ENCODE peak calls at places on chromosomes 3 and 15, in five cellular contexts. Q is transverse colon, Y is mammary epithelial cell, E is WERI-Rb-1, A is ovary. T is an unnamed sample.

GRCh38 chr3:158722108-158722507 is 10.1 kb downstream of the RARRES1 start:
- DNase-seq in Q (no peak), E (no peak), A (no peak), Y (no peak), T (no peak)

GRCh38 chr3:173411288-173412064 is 13.9 kb downstream of the NLGN1 start:
- DNase-seq in E (peak), Y (peak), Q (no peak), A (no peak), T (no peak)

GRCh38 chr3:58575986-58576652 is 1.1 kb downstream of the FAM107A start:
- DNase-seq in Y (no peak), E (no peak), Q (no peak), A (no peak), T (no peak)

GRCh38 chr3:127851899-127852298 is 29.6 kb upstream of the MGLL start:
- DNase-seq in Y (no peak), E (peak), Q (no peak), A (no peak), T (no peak)

GRCh38 chr3:185965496-185965895 is 27.7 kb upstream of the TRA2B start:
- DNase-seq in Y (no peak), A (no peak), Q (no peak), E (no peak), T (no peak)

GRCh38 chr3:15572138-15572537 is 29.2 kb downstream of the HACL1 start:
- DNase-seq in Q (no peak), A (no peak), Y (no peak), E (no peak), T (no peak)

GRCh38 chr3:189967254-189967865 is 153.3 kb downstream of the P3H2 start:
- DNase-seq in E (no peak), Y (peak), A (no peak), Q (no peak), T (peak)

GRCh38 chr15:28098766-28099554 is at the start of gene OCA2:
- DNase-seq in E (peak), Y (no peak), A (peak), Q (peak), T (no peak)

GRCh38 chr3:167671878-167672427 is 18.2 kb upstream of the WDR49 start:
- DNase-seq in Y (no peak), E (no peak), A (no peak), Q (no peak), T (no peak)

GRCh38 chr3:177521305-177521704 is 324.0 kb upstream of the TBL1XR1 start:
- DNase-seq in Q (peak), E (peak), A (no peak), Y (no peak), T (no peak)

GRCh38 chr3:33577173-33577572 is 137.0 kb upstream of the UBP1 start:
- DNase-seq in E (no peak), Y (peak), A (no peak), Q (no peak), T (no peak)

GRCh38 chr3:120681506-120682038 is 467 bp downstream of the HGD start:
- DNase-seq in E (no peak), Q (no peak), A (no peak), Y (no peak), T (no peak)

GRCh38 chr3:31968927-31969418 is 12.1 kb downstream of the OSBPL10 start:
- DNase-seq in E (no peak), Y (peak), A (no peak), Q (no peak), T (no peak)

GRCh38 chr3:23993556-23994246 is 48.6 kb downstream of the NR1D2 start:
- DNase-seq in A (no peak), Y (no peak), E (no peak), Q (no peak), T (no peak)

GRCh38 chr3:55449527-55449926 is 37.6 kb downstream of the WNT5A start:
- DNase-seq in A (no peak), Y (no peak), E (no peak), Q (no peak), T (no peak)

GRCh38 chr15:38461089-38461833 is 7.3 kb downstream of the FAM98B start:
- DNase-seq in Y (no peak), E (no peak), A (no peak), Q (no peak), T (peak)
- TF ChIP-seq CTCF in Y (no peak), E (no peak), A (no peak), Q (no peak), T (no peak)

GRCh38 chr3:139629033-139629432 is 48.7 kb downstream of the NMNAT3 start:
- DNase-seq in Y (peak), E (peak), A (no peak), Q (peak), T (peak)
- TF ChIP-seq CTCF in Y (peak), E (peak), A (no peak), Q (no peak), T (no peak)

GRCh38 chr3:63364909-63365308 is 86.8 kb downstream of the SYNPR start:
- DNase-seq in Y (no peak), Q (no peak), E (peak), A (no peak), T (no peak)
- TF ChIP-seq CTCF in Y (peak), Q (peak), E (peak), A (no peak), T (no peak)

GRCh38 chr3:174536319-174536718 is 322.8 kb upstream of the NAALADL2 start:
- DNase-seq in Y (no peak), A (no peak), E (no peak), Q (no peak), T (no peak)
- TF ChIP-seq CTCF in Y (no peak), A (no peak), E (no peak), Q (no peak), T (no peak)

DNA sequence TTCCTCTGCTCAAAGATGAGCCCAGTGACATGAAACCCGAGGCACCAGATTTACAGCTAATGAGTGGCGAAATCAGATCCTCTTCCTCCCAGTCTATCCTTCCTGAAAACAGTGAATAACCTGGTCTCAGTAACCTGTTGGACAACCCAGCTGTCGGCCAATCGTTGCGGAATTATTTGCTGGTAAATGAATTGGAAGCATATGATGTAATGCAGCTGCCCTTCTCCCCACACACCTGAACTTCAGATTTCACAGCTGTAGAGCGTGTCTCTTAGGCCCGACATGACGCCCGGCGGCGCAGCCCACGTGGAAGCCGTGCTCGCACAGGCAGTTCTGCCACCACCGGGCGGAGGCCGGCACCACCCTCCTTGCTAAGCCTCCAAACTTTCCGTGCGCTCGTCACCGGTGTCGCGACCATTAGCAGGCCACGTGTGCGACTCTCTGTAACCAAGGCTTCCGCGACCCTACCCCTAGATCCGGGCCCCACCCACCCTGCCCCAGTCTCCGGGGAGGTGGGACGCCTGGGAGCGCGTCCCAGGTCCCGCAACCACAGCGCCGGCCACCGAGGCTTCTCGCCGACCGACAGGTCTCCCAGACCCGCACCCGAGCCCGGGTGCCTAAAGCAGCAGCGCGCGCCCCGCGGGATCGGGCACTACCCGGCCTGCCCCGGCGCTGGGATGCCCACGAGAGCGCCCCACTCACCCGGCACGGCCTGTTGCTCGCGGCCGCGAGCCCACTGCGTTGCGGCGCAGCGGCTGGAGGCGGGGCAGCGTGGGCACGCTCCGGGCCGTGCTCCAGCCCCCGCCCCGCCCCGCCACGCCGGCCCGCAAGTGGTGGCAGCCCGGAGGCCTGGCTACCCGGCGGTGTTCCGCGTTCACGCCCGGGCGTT is at the start of gene RIOX2:
- DNase-seq in A (peak), Y (peak), E (peak), Q (peak), T (peak)
- TF ChIP-seq CTCF in A (no peak), Y (no peak), E (peak), Q (no peak), T (no peak)

GRCh38 chr3:50676031-50676705 is 1.4 kb downstream of the DOCK3 start:
- DNase-seq in A (no peak), Y (no peak), Q (no peak), E (no peak), T (no peak)

GRCh38 chr3:50674349-50675178 is at the start of gene DOCK3:
- DNase-seq in Y (peak), A (peak), Q (peak), E (peak), T (peak)

GRCh38 chr3:50672656-50673055 is 2.1 kb upstream of the DOCK3 start:
- DNase-seq in A (no peak), E (no peak), Y (no peak), Q (no peak), T (no peak)

GRCh38 chr3:50673937-50674336 is 790 bp upstream of the DOCK3 start:
- DNase-seq in Y (no peak), A (no peak), E (no peak), Q (no peak), T (no peak)

DNA sequence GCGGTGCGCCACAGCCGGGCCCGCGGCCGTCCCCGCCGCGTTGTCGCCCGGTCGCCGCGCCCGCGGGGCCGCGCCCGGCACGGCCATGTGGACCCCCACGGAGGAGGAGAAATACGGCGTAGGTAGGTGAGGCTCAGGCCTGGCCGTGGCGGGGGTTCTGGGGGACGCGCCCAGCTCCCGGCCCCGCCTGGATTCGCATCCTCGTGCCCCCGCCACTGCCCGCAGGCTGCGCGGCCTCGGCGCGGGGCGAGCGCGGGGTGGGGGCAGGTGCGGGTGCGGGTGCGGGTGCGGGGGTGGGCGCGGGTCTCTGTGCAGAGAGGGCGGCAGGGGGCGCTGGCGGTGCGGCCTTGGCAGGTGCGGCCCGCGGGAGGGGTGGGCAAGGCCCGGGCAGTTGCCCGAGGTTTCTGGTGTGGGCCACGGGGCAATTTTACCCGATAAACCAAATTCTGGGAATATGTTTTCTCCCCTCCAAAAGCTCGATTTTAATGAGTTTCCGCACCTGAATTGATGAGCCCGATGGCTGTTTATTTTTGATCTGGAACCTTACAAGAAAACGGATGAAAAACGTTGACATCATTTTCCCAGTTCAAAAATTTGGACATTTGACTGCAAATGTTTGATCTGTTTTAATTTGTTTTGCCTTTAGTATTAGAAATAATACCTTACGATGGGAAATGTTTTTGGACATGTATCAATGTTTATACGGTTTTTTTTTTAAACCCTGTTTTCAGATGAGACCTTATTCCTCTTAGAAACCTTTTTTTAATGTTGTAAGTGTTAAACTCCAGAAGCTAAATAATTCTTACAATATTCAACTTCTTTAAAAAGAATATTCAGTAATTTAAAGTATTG is 678 bp downstream of the DOCK3 start:
- DNase-seq in Q (peak), Y (no peak), A (no peak), E (peak), T (peak)
- TF ChIP-seq CTCF in Q (no peak), Y (peak), A (no peak), E (peak), T (peak)

GRCh38 chr15:64740361-64741170 is 34.8 kb downstream of the RBPMS2 start:
- DNase-seq in Y (peak), Q (peak), E (peak), A (peak), T (peak)
- TF ChIP-seq CTCF in Y (peak), Q (no peak), E (peak), A (peak), T (no peak)

DNA sequence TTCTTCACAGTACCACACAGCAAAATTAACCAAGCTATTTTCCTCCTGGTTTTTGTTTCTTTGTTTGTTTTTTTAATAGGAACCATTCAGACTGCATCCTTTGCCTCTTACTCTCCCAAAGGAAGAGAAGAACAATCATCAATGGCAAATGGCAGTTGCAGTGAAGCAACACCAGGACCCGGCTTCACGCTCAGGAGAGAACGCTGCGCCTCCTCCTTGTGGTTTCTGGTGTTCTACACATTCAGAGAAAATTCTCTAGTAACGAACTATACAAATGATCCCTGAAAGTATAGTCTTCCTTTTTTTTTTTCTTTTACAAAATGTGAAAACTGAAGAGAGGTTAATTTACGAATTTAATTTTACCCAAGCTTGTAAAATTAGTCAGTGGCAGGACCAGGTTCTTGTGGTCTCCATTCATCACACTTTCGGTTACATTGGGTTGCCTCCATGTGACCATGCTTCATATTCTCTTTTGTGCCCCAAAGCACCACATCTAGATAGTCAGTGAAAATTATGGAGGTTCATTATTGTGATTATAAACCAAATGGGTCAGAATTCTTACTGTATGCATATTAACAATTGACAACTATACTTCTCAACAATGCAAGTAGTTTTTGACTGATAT is 10.6 kb upstream of the MINDY2 start:
- DNase-seq in Y (no peak), Q (no peak), E (no peak), A (no peak), T (no peak)
- TF ChIP-seq CTCF in Y (no peak), Q (no peak), E (no peak), A (no peak), T (no peak)

DNA sequence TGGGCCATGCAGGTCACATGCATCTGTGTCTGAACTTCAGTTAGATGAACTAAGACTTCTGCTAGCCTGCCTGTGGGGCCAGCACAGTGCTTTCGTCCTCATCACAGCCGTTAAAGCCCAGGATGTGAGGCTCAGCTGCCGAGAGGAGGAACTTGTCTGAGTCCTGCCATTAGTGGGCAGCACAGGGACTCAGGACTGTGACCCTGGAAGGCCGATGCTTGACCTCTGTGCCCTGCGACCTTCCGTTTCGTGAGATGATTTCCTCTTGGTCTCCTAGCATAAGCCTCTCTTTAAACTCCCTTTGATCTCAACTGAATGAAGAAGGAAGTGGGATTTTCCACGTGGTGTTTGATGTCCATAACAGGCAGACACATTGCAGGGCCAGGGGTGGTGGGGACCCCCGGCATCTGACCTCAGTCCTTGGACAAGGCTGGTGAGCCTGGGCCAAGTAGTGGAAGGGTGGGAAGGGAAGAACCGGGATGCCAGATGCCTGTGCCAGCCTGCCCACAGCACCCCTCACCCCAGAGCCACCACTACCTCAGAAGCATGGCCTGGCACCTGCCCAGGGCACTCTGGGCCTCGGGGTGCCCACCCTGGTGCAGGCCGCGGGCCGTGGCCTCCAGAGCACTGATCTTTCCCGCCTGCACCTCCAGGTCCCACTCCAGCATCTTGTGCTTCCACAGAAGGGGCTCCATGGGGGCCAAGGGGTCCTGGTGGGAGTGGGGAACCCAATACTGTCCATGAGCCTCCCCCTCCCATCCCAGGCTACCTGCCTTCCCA is 21.6 kb downstream of the PLA2G4B start:
- DNase-seq in Y (no peak), A (no peak), Q (no peak), E (no peak), T (no peak)
- TF ChIP-seq CTCF in Y (no peak), A (no peak), Q (no peak), E (peak), T (no peak)

DNA sequence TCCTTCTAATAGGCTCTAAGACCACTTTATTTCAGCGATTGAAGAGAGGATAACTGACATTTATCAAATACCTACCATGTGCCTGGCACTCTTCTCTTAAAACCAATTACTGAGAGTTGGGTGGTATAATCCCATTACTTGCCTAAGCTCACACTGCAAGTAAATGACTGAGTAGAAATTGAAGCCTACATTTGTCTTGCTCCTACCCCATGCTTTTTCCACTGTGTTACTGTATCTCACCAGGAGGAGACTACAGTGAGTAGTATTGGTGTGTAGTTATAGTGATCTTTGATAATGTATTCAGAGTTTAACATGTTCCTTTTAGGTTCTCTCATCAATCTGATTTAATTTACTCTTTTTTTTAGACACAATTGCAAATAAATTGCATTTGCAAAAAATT is 20.7 kb downstream of the EIF2A start:
- DNase-seq in E (no peak), Q (no peak), Y (no peak), A (no peak), T (no peak)
- TF ChIP-seq CTCF in E (no peak), Q (no peak), Y (no peak), A (no peak), T (no peak)